ENCODE peak calls at places on chromosome 18, in ten cellular contexts. One of them, this sample, is unnamed.

GRCh38 chr18:22314406-22314805 is 103.3 kb downstream of the CTAGE1 start:
- DNase-seq in A549: no peak
- DNase-seq in stomach: no peak
- DNase-seq in heart left ventricle: no peak
- DNase-seq in esophagus squamous epithelium: no peak
- DNase-seq in ovary: no peak
- DNase-seq in adrenal gland: no peak
- DNase-seq in GM12891: no peak
- DNase-seq in endothelial cell of umbilical vein: no peak
- DNase-seq in body of pancreas: no peak
- DNase-seq in this sample: no peak

GRCh38 chr18:26133652-26134051 is at the start of gene PSMA8:
- DNase-seq in A549: no peak
- DNase-seq in stomach: no peak
- DNase-seq in heart left ventricle: peak
- DNase-seq in esophagus squamous epithelium: no peak
- DNase-seq in ovary: peak
- DNase-seq in adrenal gland: no peak
- DNase-seq in GM12891: peak
- DNase-seq in endothelial cell of umbilical vein: peak
- DNase-seq in body of pancreas: peak
- DNase-seq in this sample: peak

GRCh38 chr18:13558132-13558531 is 168.2 kb downstream of the FAM210A start:
- DNase-seq in A549: peak
- DNase-seq in stomach: no peak
- DNase-seq in heart left ventricle: peak
- DNase-seq in esophagus squamous epithelium: no peak
- DNase-seq in ovary: no peak
- DNase-seq in adrenal gland: no peak
- DNase-seq in GM12891: peak
- DNase-seq in endothelial cell of umbilical vein: peak
- DNase-seq in body of pancreas: no peak
- DNase-seq in this sample: no peak

GRCh38 chr18:38186491-38186890 is 620.9 kb upstream of the CELF4 start:
- DNase-seq in A549: no peak
- DNase-seq in stomach: no peak
- DNase-seq in heart left ventricle: no peak
- DNase-seq in esophagus squamous epithelium: no peak
- DNase-seq in ovary: no peak
- DNase-seq in adrenal gland: no peak
- DNase-seq in GM12891: no peak
- DNase-seq in endothelial cell of umbilical vein: no peak
- DNase-seq in body of pancreas: no peak
- DNase-seq in this sample: no peak

GRCh38 chr18:4333043-4333442 is 122.1 kb downstream of the DLGAP1 start:
- DNase-seq in A549: no peak
- DNase-seq in stomach: no peak
- DNase-seq in heart left ventricle: no peak
- DNase-seq in esophagus squamous epithelium: no peak
- DNase-seq in ovary: no peak
- DNase-seq in adrenal gland: no peak
- DNase-seq in GM12891: no peak
- DNase-seq in endothelial cell of umbilical vein: no peak
- DNase-seq in body of pancreas: no peak
- DNase-seq in this sample: no peak

GRCh38 chr18:3405713-3406112 is 44.3 kb upstream of the TGIF1 start:
- DNase-seq in A549: no peak
- DNase-seq in stomach: no peak
- DNase-seq in heart left ventricle: no peak
- DNase-seq in esophagus squamous epithelium: no peak
- DNase-seq in ovary: no peak
- DNase-seq in adrenal gland: no peak
- DNase-seq in GM12891: no peak
- DNase-seq in endothelial cell of umbilical vein: no peak
- DNase-seq in body of pancreas: no peak
- DNase-seq in this sample: no peak

GRCh38 chr18:5543854-5544389 is at the start of gene EPB41L3:
- DNase-seq in A549: no peak
- DNase-seq in stomach: no peak
- DNase-seq in heart left ventricle: peak
- DNase-seq in esophagus squamous epithelium: no peak
- DNase-seq in ovary: peak
- DNase-seq in adrenal gland: peak
- DNase-seq in GM12891: no peak
- DNase-seq in endothelial cell of umbilical vein: peak
- DNase-seq in body of pancreas: peak
- DNase-seq in this sample: peak

GRCh38 chr18:6521804-6522418 is 107.2 kb upstream of the L3MBTL4 start:
- DNase-seq in A549: peak
- DNase-seq in stomach: peak
- DNase-seq in heart left ventricle: no peak
- DNase-seq in esophagus squamous epithelium: no peak
- DNase-seq in ovary: no peak
- DNase-seq in adrenal gland: no peak
- DNase-seq in GM12891: no peak
- DNase-seq in endothelial cell of umbilical vein: peak
- DNase-seq in body of pancreas: peak
- DNase-seq in this sample: no peak

GRCh38 chr18:51603111-51603510 is 405.6 kb upstream of the MEX3C start:
- DNase-seq in A549: no peak
- DNase-seq in stomach: no peak
- DNase-seq in heart left ventricle: no peak
- DNase-seq in esophagus squamous epithelium: no peak
- DNase-seq in ovary: no peak
- DNase-seq in adrenal gland: no peak
- DNase-seq in GM12891: no peak
- DNase-seq in endothelial cell of umbilical vein: no peak
- DNase-seq in body of pancreas: no peak
- DNase-seq in this sample: no peak

GRCh38 chr18:34696681-34697080 is 13.4 kb upstream of the DTNA start:
- DNase-seq in A549: no peak
- DNase-seq in stomach: no peak
- DNase-seq in heart left ventricle: no peak
- DNase-seq in esophagus squamous epithelium: no peak
- DNase-seq in ovary: no peak
- DNase-seq in adrenal gland: no peak
- DNase-seq in GM12891: no peak
- DNase-seq in endothelial cell of umbilical vein: no peak
- DNase-seq in body of pancreas: no peak
- DNase-seq in this sample: no peak

GRCh38 chr18:34691626-34692025 is 18.5 kb upstream of the DTNA start:
- DNase-seq in A549: no peak
- DNase-seq in stomach: no peak
- DNase-seq in heart left ventricle: no peak
- DNase-seq in esophagus squamous epithelium: no peak
- DNase-seq in ovary: no peak
- DNase-seq in adrenal gland: no peak
- DNase-seq in GM12891: no peak
- DNase-seq in endothelial cell of umbilical vein: no peak
- DNase-seq in body of pancreas: no peak
- DNase-seq in this sample: no peak

GRCh38 chr18:42183746-42184145 is 228.7 kb downstream of the PIK3C3 start:
- DNase-seq in A549: peak
- DNase-seq in stomach: no peak
- DNase-seq in heart left ventricle: no peak
- DNase-seq in esophagus squamous epithelium: no peak
- DNase-seq in ovary: no peak
- DNase-seq in adrenal gland: peak
- DNase-seq in GM12891: no peak
- DNase-seq in endothelial cell of umbilical vein: no peak
- DNase-seq in body of pancreas: no peak
- DNase-seq in this sample: no peak

GRCh38 chr18:7954229-7954628 is 387.1 kb downstream of the PTPRM start:
- DNase-seq in A549: no peak
- DNase-seq in stomach: no peak
- DNase-seq in heart left ventricle: no peak
- DNase-seq in esophagus squamous epithelium: no peak
- DNase-seq in ovary: no peak
- DNase-seq in adrenal gland: no peak
- DNase-seq in GM12891: no peak
- DNase-seq in endothelial cell of umbilical vein: peak
- DNase-seq in body of pancreas: no peak
- DNase-seq in this sample: no peak

GRCh38 chr18:10249270-10249669 is 205.2 kb upstream of the APCDD1 start:
- DNase-seq in A549: peak
- DNase-seq in stomach: no peak
- DNase-seq in heart left ventricle: no peak
- DNase-seq in esophagus squamous epithelium: no peak
- DNase-seq in ovary: no peak
- DNase-seq in adrenal gland: no peak
- DNase-seq in GM12891: no peak
- DNase-seq in endothelial cell of umbilical vein: no peak
- DNase-seq in body of pancreas: no peak
- DNase-seq in this sample: no peak
- TF ChIP-seq POLR2A in A549: no peak
- TF ChIP-seq POLR2A in stomach: no peak
- TF ChIP-seq POLR2A in heart left ventricle: no peak
- TF ChIP-seq POLR2A in esophagus squamous epithelium: no peak
- TF ChIP-seq POLR2A in ovary: no peak
- TF ChIP-seq POLR2A in adrenal gland: no peak
- TF ChIP-seq POLR2A in GM12891: no peak
- TF ChIP-seq POLR2A in endothelial cell of umbilical vein: no peak
- TF ChIP-seq POLR2A in body of pancreas: no peak
- TF ChIP-seq POLR2A in this sample: no peak

GRCh38 chr18:50358844-50359243 is 16.0 kb upstream of the SKA1 start:
- DNase-seq in A549: no peak
- DNase-seq in stomach: no peak
- DNase-seq in heart left ventricle: no peak
- DNase-seq in esophagus squamous epithelium: no peak
- DNase-seq in ovary: no peak
- DNase-seq in adrenal gland: no peak
- DNase-seq in GM12891: no peak
- DNase-seq in endothelial cell of umbilical vein: no peak
- DNase-seq in body of pancreas: no peak
- DNase-seq in this sample: no peak

GRCh38 chr18:50356036-50356945 is 18.6 kb upstream of the SKA1 start:
- DNase-seq in A549: no peak
- DNase-seq in stomach: no peak
- DNase-seq in heart left ventricle: no peak
- DNase-seq in esophagus squamous epithelium: no peak
- DNase-seq in ovary: no peak
- DNase-seq in adrenal gland: peak
- DNase-seq in GM12891: no peak
- DNase-seq in endothelial cell of umbilical vein: peak
- DNase-seq in body of pancreas: no peak
- DNase-seq in this sample: no peak

DNA sequence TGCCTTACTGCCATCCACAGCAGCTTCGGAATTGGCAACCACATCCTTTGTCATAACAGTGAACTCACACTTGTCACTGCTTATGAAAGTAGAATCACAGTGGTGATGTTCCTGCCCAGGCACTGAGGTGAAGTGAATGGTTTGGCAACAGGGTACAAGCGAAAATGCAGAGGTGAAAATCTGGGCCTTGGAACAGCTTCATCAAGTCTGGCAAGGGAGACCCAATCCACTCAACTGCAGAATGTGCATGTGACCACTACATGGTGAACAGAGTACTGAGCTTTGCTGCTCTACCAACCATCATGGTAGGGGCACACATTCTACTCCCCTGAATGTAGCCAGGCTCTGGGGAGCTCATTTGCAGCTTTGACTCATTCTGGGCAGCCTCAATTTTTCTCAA is 15.0 kb upstream of the SKA1 start:
- DNase-seq in A549: no peak
- DNase-seq in stomach: no peak
- DNase-seq in heart left ventricle: no peak
- DNase-seq in esophagus squamous epithelium: no peak
- DNase-seq in ovary: no peak
- DNase-seq in adrenal gland: no peak
- DNase-seq in GM12891: no peak
- DNase-seq in endothelial cell of umbilical vein: no peak
- DNase-seq in body of pancreas: no peak
- DNase-seq in this sample: no peak
- TF ChIP-seq POLR2A in A549: no peak
- TF ChIP-seq POLR2A in stomach: no peak
- TF ChIP-seq POLR2A in heart left ventricle: no peak
- TF ChIP-seq POLR2A in esophagus squamous epithelium: no peak
- TF ChIP-seq POLR2A in ovary: no peak
- TF ChIP-seq POLR2A in adrenal gland: no peak
- TF ChIP-seq POLR2A in GM12891: no peak
- TF ChIP-seq POLR2A in endothelial cell of umbilical vein: no peak
- TF ChIP-seq POLR2A in body of pancreas: no peak
- TF ChIP-seq POLR2A in this sample: no peak

DNA sequence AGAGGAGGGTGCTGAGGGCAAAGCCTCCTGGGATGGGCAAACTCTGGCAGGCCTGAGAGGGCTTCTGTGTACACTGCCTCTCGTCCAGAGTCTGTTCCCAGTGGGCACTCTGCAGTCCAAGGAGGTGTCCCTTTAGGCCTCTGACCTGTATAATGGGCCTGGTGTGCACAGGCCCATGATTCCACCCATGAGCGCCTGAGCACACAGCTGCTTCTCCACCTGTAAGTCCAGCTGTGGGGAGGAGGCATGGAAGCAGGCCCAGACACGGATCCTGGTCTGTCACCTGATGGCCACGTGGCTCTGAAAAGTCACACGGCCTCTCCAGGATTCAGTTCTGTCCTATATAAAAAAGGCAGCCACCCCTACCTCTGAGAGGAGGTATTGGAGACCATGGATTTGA is 57.0 kb downstream of the PARD6G start:
- DNase-seq in A549: no peak
- DNase-seq in stomach: no peak
- DNase-seq in heart left ventricle: no peak
- DNase-seq in esophagus squamous epithelium: no peak
- DNase-seq in ovary: no peak
- DNase-seq in adrenal gland: no peak
- DNase-seq in GM12891: no peak
- DNase-seq in endothelial cell of umbilical vein: no peak
- DNase-seq in body of pancreas: no peak
- DNase-seq in this sample: no peak
- TF ChIP-seq POLR2A in A549: no peak
- TF ChIP-seq POLR2A in stomach: no peak
- TF ChIP-seq POLR2A in heart left ventricle: no peak
- TF ChIP-seq POLR2A in esophagus squamous epithelium: no peak
- TF ChIP-seq POLR2A in ovary: no peak
- TF ChIP-seq POLR2A in adrenal gland: no peak
- TF ChIP-seq POLR2A in GM12891: no peak
- TF ChIP-seq POLR2A in endothelial cell of umbilical vein: no peak
- TF ChIP-seq POLR2A in body of pancreas: no peak
- TF ChIP-seq POLR2A in this sample: no peak

DNA sequence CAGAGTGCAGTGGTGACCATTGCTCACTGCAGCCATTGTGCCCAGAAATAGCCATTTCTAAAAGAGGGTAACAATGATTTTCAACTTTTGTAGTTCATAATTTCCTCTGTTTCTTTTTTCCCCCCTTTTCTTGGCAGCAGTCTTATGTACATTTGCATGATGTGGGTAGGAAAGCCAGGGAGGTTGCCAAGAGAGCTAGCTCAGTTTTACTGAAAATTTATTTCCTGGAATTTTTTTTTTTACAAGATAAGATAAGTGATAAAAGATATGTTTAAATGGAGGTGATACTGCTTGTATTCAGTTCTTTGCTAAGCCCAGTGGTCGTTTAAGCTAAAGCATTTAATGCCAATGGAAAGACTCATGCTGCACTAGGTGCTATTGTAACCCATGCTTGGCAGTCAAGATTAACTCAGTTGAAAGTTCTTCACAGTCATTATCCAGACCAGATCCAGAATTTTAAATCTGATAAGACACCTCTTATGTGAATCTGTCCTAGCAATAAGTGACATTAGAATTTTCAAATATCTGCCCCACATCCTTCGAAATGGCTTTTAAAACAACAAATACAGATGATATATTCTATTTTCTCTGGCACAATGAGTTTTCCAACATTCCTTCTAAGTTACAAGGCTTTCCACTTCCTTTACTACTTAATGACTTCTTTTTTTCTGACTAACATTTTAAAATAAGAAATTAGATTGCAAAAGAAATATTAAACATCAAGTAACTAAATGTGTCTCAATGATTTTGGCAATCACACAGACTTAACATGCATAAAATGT is 4.4 kb upstream of the ATP8B1 start:
- DNase-seq in A549: no peak
- DNase-seq in stomach: peak
- DNase-seq in heart left ventricle: no peak
- DNase-seq in esophagus squamous epithelium: no peak
- DNase-seq in ovary: no peak
- DNase-seq in adrenal gland: no peak
- DNase-seq in GM12891: no peak
- DNase-seq in endothelial cell of umbilical vein: peak
- DNase-seq in body of pancreas: no peak
- DNase-seq in this sample: no peak
- TF ChIP-seq POLR2A in A549: no peak
- TF ChIP-seq POLR2A in stomach: no peak
- TF ChIP-seq POLR2A in heart left ventricle: no peak
- TF ChIP-seq POLR2A in esophagus squamous epithelium: no peak
- TF ChIP-seq POLR2A in ovary: no peak
- TF ChIP-seq POLR2A in adrenal gland: no peak
- TF ChIP-seq POLR2A in GM12891: no peak
- TF ChIP-seq POLR2A in endothelial cell of umbilical vein: no peak
- TF ChIP-seq POLR2A in body of pancreas: no peak
- TF ChIP-seq POLR2A in this sample: no peak